ENCODE peak calls at places on chromosomes 16 and 17, in seven cellular contexts. C, Q, D, L, B, O and E are unnamed samples. For H3K4me1, the result is how much of the 10 kb centered on the place peaks cover.

GRCh38 chr17:65020284-65020683 is 36.3 kb downstream of the GNA13 start:
- DNase-seq in C (no peak), Q (no peak), D (peak), L (no peak), B (no peak), O (no peak), E (no peak)

GRCh38 chr16:68529931-68530667 is 9.0 kb upstream of the ZFP90 start:
- DNase-seq in C (peak), Q (peak), D (peak), L (peak), B (peak), O (peak), E (peak)

GRCh38 chr17:13513039-13513405 is 88.7 kb downstream of the HS3ST3A1 start:
- DNase-seq in C (no peak), Q (no peak), D (peak), L (no peak), B (no peak), O (no peak), E (peak)

GRCh38 chr17:64388961-64389565 is 1.6 kb downstream of the PECAM1 start:
- DNase-seq in C (no peak), Q (no peak), D (no peak), L (no peak), B (no peak), O (no peak), E (no peak)

GRCh38 chr17:13544292-13544691 is 57.4 kb downstream of the HS3ST3A1 start:
- DNase-seq in C (no peak), Q (peak), D (peak), L (no peak), B (no peak), O (no peak), E (peak)

GRCh38 chr16:9469512-9469911 is 378.1 kb downstream of the HAPSTR1 start:
- DNase-seq in C (no peak), Q (no peak), D (no peak), L (no peak), B (no peak), O (no peak), E (no peak)

GRCh38 chr16:2719328-2720062 is 529 bp downstream of the PRSS27 start:
- DNase-seq in C (no peak), Q (peak), D (no peak), L (no peak), B (no peak), O (no peak), E (no peak)

GRCh38 chr17:13562271-13562800 is 39.4 kb downstream of the HS3ST3A1 start:
- DNase-seq in C (no peak), Q (no peak), D (peak), L (no peak), B (no peak), O (no peak), E (peak)

GRCh38 chr16:48326937-48327336 is 58.3 kb downstream of the SIAH1 start:
- DNase-seq in C (no peak), Q (no peak), D (no peak), L (no peak), B (no peak), O (no peak), E (no peak)

GRCh38 chr17:67994827-67995567 is 1.3 kb downstream of the C17orf58 start:
- DNase-seq in C (no peak), Q (no peak), D (peak), L (peak), B (no peak), O (no peak), E (peak)

GRCh38 chr17:32495347-32496253 is 8.8 kb downstream of the CDK5R1 start:
- DNase-seq in C (no peak), Q (no peak), D (peak), L (no peak), B (no peak), O (no peak), E (peak)

GRCh38 chr16:8023326-8023725 is 567.0 kb downstream of the TMEM114 start:
- DNase-seq in C (no peak), Q (no peak), D (no peak), L (no peak), B (no peak), O (no peak), E (no peak)

GRCh38 chr16:65283238-65283651 is 161.4 kb upstream of the CDH11 start:
- DNase-seq in C (no peak), Q (no peak), D (peak), L (no peak), B (no peak), O (no peak), E (no peak)

GRCh38 chr17:39751637-39752036 is 13.9 kb downstream of the GRB7 start:
- DNase-seq in C (no peak), Q (no peak), D (no peak), L (peak), B (no peak), O (no peak), E (peak)

GRCh38 chr17:2192367-2193028 is 111.1 kb downstream of the SMG6 start:
- DNase-seq in C (no peak), Q (peak), D (peak), L (no peak), B (peak), O (peak), E (no peak)

GRCh38 chr16:48064971-48065370 is 90.8 kb downstream of the ABCC12 start:
- DNase-seq in C (no peak), Q (no peak), D (peak), L (no peak), B (no peak), O (no peak), E (no peak)

GRCh38 chr16:23608194-23608593 is 12.1 kb upstream of the NDUFAB1 start:
- DNase-seq in C (no peak), Q (no peak), D (peak), L (no peak), B (no peak), O (no peak), E (no peak)

GRCh38 chr16:20280259-20280658 is 47.1 kb downstream of the GP2 start:
- DNase-seq in C (no peak), Q (no peak), D (no peak), L (no peak), B (no peak), O (no peak), E (no peak)

GRCh38 chr17:57485916-57486315 is 229.6 kb downstream of the MSI2 start:
- DNase-seq in C (no peak), Q (no peak), D (no peak), L (no peak), B (no peak), O (no peak), E (no peak)

GRCh38 chr17:59827721-59828477 is 64.8 kb downstream of the TUBD1 start:
- DNase-seq in C (no peak), Q (no peak), D (no peak), L (no peak), B (no peak), O (no peak), E (no peak)

GRCh38 chr17:13477180-13477611 is 124.5 kb downstream of the HS3ST3A1 start:
- DNase-seq in C (no peak), Q (no peak), D (peak), L (no peak), B (no peak), O (no peak), E (no peak)

GRCh38 chr16:76970087-76970744 is 220.8 kb upstream of the MON1B start:
- DNase-seq in C (no peak), Q (no peak), D (no peak), L (no peak), B (no peak), O (no peak), E (no peak)

GRCh38 chr16:84459941-84460405 is 44.5 kb downstream of the MEAK7 start:
- DNase-seq in C (no peak), Q (no peak), D (no peak), L (no peak), B (no peak), O (no peak), E (no peak)

GRCh38 chr17:633641-634091 is 81.0 kb downstream of the VPS53 start:
- DNase-seq in C (no peak), Q (no peak), D (no peak), L (no peak), B (no peak), O (no peak), E (no peak)

GRCh38 chr17:83148317-83149044 is 69.1 kb downstream of the METRNL start:
- DNase-seq in C (no peak), Q (no peak), D (no peak), L (no peak), B (no peak), O (no peak), E (no peak)

GRCh38 chr16:2753523-2754020 is 1.1 kb downstream of the SRRM2 start:
- DNase-seq in C (no peak), Q (no peak), D (no peak), L (peak), B (no peak), O (no peak), E (no peak)

GRCh38 chr17:77287432-77288068 is 146.8 kb downstream of the SEC14L1 start:
- DNase-seq in C (no peak), Q (peak), D (peak), L (peak), B (peak), O (no peak), E (no peak)

GRCh38 chr17:42198897-42199296 is 4.6 kb upstream of the GHDC start:
- DNase-seq in C (no peak), Q (no peak), D (no peak), L (no peak), B (no peak), O (no peak), E (no peak)

GRCh38 chr17:80789356-80789902 is 202.2 kb upstream of the CHMP6 start:
- DNase-seq in C (no peak), Q (no peak), D (peak), L (no peak), B (peak), O (peak), E (peak)

GRCh38 chr17:48102700-48103378 is 1.6 kb upstream of the CBX1 start:
- DNase-seq in C (no peak), Q (no peak), D (no peak), L (no peak), B (no peak), O (no peak), E (no peak)

GRCh38 chr16:68792465-68793324 is 50.6 kb upstream of the TANGO6 start:
- DNase-seq in C (no peak), Q (peak), D (peak), L (peak), B (no peak), O (no peak), E (no peak)

GRCh38 chr16:53183442-53183841 is 128.7 kb downstream of the CHD9 start:
- DNase-seq in C (no peak), Q (no peak), D (peak), L (no peak), B (no peak), O (no peak), E (no peak)

GRCh38 chr16:68332411-68333121 is 21.7 kb downstream of the PRMT7 start:
- DNase-seq in C (no peak), Q (peak), D (peak), L (peak), B (no peak), O (no peak), E (no peak)

GRCh38 chr16:77376358-77376757 is 58.5 kb downstream of the ADAMTS18 start:
- DNase-seq in C (no peak), Q (no peak), D (no peak), L (no peak), B (no peak), O (no peak), E (no peak)

GRCh38 chr17:54372071-54372720 is 528.5 kb upstream of the TOM1L1 start:
- DNase-seq in C (no peak), Q (no peak), D (no peak), L (no peak), B (no peak), O (no peak), E (no peak)

GRCh38 chr17:76935331-76935730 is 67.1 kb downstream of the MGAT5B start:
- DNase-seq in C (no peak), Q (no peak), D (peak), L (no peak), B (no peak), O (no peak), E (no peak)

GRCh38 chr17:75386430-75386829 is 19.0 kb downstream of the GRB2 start:
- DNase-seq in C (no peak), Q (no peak), D (no peak), L (no peak), B (no peak), O (no peak), E (no peak)

GRCh38 chr17:43039646-43040045 is 14.6 kb downstream of the RND2 start:
- DNase-seq in C (no peak), Q (no peak), D (no peak), L (no peak), B (no peak), O (no peak), E (no peak)

GRCh38 chr16:88713568-88714419 is 7.5 kb downstream of the CTU2 start:
- DNase-seq in C (no peak), Q (no peak), D (peak), L (no peak), B (no peak), O (no peak), E (no peak)

GRCh38 chr16:87178177-87178863 is 138.9 kb downstream of the C16orf95 start:
- DNase-seq in C (no peak), Q (no peak), D (no peak), L (no peak), B (no peak), O (no peak), E (peak)
- H3K4me1 ChIP-seq in C (under half), Q (under half), D (under half), L (under half), B (under half), O (under half), E (under half)

GRCh38 chr17:18260332-18261145 is at the start of gene MIEF2:
- DNase-seq in C (peak), Q (peak), D (peak), L (peak), B (peak), O (peak), E (peak)
- TF ChIP-seq POLR2A in C (no peak), Q (peak), D (no peak), L (peak), B (peak), O (peak), E (peak)

DNA sequence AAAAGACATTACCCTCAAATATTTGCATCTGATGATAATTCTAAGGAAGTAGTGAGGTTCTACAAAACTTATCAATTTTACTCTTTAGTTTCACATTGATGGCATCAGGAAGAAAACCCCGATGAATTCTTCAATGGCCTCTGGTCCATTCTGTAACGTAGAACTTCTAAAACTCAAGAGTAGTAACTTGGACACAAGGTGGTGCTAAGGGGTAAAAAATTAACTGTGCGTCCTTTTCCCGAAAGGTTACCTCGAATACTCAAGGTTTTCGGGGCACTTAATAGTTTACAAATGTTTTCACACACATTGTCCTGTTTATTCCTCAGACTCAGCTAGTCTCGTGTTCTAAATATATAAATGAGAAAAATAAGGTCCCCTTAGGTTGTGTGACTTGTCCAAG is 517.3 kb upstream of the ZFHX3 start:
- DNase-seq in C (no peak), Q (no peak), D (no peak), L (no peak), B (peak), O (no peak), E (no peak)
- TF ChIP-seq CTCF in C (no peak), Q (no peak), D (no peak), L (peak), B (peak), O (peak), E (no peak)

GRCh38 chr17:50270430-50271172 is 3.7 kb upstream of the TMEM92 start:
- DNase-seq in C (no peak), Q (peak), D (peak), L (no peak), B (no peak), O (no peak), E (peak)
- H3K4me1 ChIP-seq in C (half or more), Q (under half), D (half or more), L (under half), B (under half), O (under half), E (under half)

DNA sequence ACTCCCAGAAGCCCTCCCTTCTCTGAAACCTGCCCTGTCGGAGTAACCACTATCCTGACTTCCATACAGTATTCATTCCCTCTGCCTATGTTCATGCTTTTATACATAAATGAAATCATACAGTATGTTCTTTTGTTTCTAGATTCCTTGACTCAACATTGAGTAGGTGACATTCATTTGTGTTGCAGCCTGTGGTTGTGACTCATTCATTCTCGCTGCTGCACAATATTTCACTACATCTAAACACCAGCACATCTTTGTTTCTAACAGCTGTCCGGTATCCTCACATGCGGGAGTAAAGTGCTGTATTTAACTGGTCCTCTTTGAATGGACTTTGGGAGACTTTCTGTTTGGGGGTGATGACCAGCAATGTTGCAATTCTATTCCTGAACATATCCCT is 135.0 kb upstream of the FOXF1 start:
- DNase-seq in C (no peak), Q (no peak), D (peak), L (no peak), B (no peak), O (no peak), E (no peak)
- TF ChIP-seq POLR2A in C (no peak), Q (no peak), D (no peak), L (no peak), B (no peak), O (no peak), E (no peak)